ENCODE peak calls at places on chromosomes 13 and 19, in ten cellular contexts. S, C, P, E, R, Z, H, W, D and F are unnamed samples.
A peak's percentile ranks its signal among the peaks of the same experiment; 100 is the strongest.

GRCh38 chr13:59373341-59373740 is 790.4 kb downstream of the DIAPH3 start:
- DNase-seq in W (no peak), R (no peak), H (no peak), E (no peak), S (no peak), D (no peak), Z (no peak), C (peak; percentile 20), P (no peak), F (no peak)

GRCh38 chr19:45215391-45216191 is 29.6 kb downstream of the EXOC3L2 start:
- DNase-seq in D (no peak), C (peak; percentile 17), E (no peak), Z (no peak), H (no peak), W (peak; percentile 63), P (no peak), R (peak; percentile 85), S (no peak), F (no peak)

GRCh38 chr19:2266183-2266993 is 10.2 kb upstream of the JSRP1 start:
- DNase-seq in S (no peak), Z (peak; percentile 95), D (peak; percentile 75), W (peak; percentile 95), P (peak; percentile 34), R (peak; percentile 89), H (peak; percentile 91), E (no peak), C (peak; percentile 88), F (peak; percentile 30)

GRCh38 chr13:75769141-75769905 is 133.2 kb downstream of the LMO7 start:
- DNase-seq in R (no peak), S (no peak), Z (no peak), C (no peak), D (no peak), W (no peak), H (no peak), E (no peak), P (no peak), F (no peak)

GRCh38 chr19:506404-507285 is 652 bp upstream of the TPGS1 start:
- DNase-seq in R (peak; percentile 100), E (peak; percentile 95), Z (peak; percentile 98), H (peak; percentile 99), S (peak; percentile 97), C (peak; percentile 99), D (peak; percentile 84), P (peak; percentile 75), W (peak; percentile 98), F (peak; percentile 100)

GRCh38 chr13:94464771-94465170 is 14.7 kb downstream of the DCT start:
- DNase-seq in C (no peak), R (no peak), Z (no peak), D (no peak), S (no peak), W (no peak), H (no peak), P (no peak), E (no peak), F (no peak)

GRCh38 chr19:24166055-24166454 is 79.1 kb downstream of the ZNF254 start:
- DNase-seq in E (no peak), Z (no peak), P (no peak), R (no peak), C (no peak), S (no peak), W (no peak), D (peak; percentile 65), H (no peak), F (peak; percentile 32)

GRCh38 chr13:79171131-79172061 is 234.7 kb downstream of the RBM26 start:
- DNase-seq in P (no peak), S (no peak), C (no peak), D (no peak), R (no peak), W (no peak), Z (no peak), H (no peak), E (no peak), F (no peak)

GRCh38 chr19:46604781-46605355 is 3.7 kb downstream of the CALM3 start:
- DNase-seq in R (no peak), H (peak; percentile 78), D (no peak), Z (peak; percentile 42), W (peak; percentile 64), E (no peak), S (no peak), C (no peak), P (no peak), F (no peak)

GRCh38 chr19:31146546-31147183 is 202.6 kb downstream of the TSHZ3 start:
- DNase-seq in Z (no peak), P (no peak), H (no peak), W (no peak), E (no peak), R (no peak), S (no peak), D (no peak), C (no peak), F (no peak)

GRCh38 chr13:109096101-109096500 is 466.7 kb downstream of the MYO16 start:
- DNase-seq in D (no peak), R (no peak), Z (no peak), P (no peak), C (no peak), H (no peak), W (no peak), S (no peak), E (no peak), F (no peak)

GRCh38 chr13:113774177-113775107 is 15.4 kb downstream of the TMEM255B start:
- DNase-seq in W (no peak), D (peak; percentile 19), S (no peak), H (no peak), P (no peak), C (no peak), E (no peak), Z (peak; percentile 4), R (no peak), F (no peak)

GRCh38 chr13:109743706-109744453 is 42.5 kb downstream of the IRS2 start:
- DNase-seq in E (no peak), H (no peak), R (no peak), Z (no peak), C (no peak), P (peak; percentile 33), W (no peak), S (no peak), D (peak; percentile 78), F (peak; percentile 62)

GRCh38 chr13:100440756-100441421 is 147.7 kb downstream of the GGACT start:
- DNase-seq in S (no peak), W (no peak), D (peak; percentile 75), R (no peak), E (no peak), Z (no peak), H (no peak), P (peak; percentile 21), C (no peak), F (peak; percentile 59)

GRCh38 chr13:73913043-73913740 is 221.0 kb downstream of the KLF12 start:
- DNase-seq in S (no peak), Z (no peak), E (no peak), D (peak; percentile 59), P (no peak), W (no peak), H (no peak), R (no peak), C (no peak), F (peak; percentile 26)

DNA sequence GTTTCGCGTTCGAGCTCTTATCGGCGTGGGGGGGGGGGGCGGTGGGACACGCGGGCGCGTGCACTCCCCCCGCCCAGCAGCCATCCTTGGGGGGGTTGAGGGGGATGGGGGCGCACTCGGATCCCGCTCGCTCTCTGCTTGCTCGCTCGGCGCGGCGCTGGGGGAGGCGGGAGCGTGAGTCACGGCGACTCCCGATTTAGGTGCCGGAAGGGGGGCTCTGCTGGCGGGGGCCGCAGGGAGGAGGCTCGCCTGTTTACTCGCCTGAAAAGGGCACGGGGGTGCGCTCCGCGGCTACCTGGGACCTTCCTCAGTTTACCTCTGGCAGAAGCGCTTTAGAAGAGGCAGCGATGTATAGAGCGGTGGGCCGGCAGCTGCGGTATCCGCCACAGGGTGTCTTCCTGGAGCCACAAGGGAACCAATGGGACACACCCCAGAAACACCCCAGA is 1.1 kb upstream of the PDE4A start:
- DNase-seq in R (peak; percentile 78), P (no peak), E (no peak), Z (no peak), S (peak; percentile 70), D (no peak), C (no peak), H (no peak), W (peak; percentile 60), F (peak; percentile 51)
- H3K27me3 ChIP-seq in R (peaks cover 5% of the 10 kb centered on the region), P (peaks cover 14% of the 10 kb centered on the region), E (peaks cover 7% of the 10 kb centered on the region), Z (peaks cover 57% of the 10 kb centered on the region), S (peaks cover 55% of the 10 kb centered on the region), D (peaks cover 45% of the 10 kb centered on the region), C (peaks cover 76% of the 10 kb centered on the region), H (peaks cover 47% of the 10 kb centered on the region), W (no peaks in the 10 kb centered on the region), F (peaks cover 42% of the 10 kb centered on the region)

GRCh38 chr19:56321981-56322558 is 7.4 kb upstream of the ZSCAN5A start:
- DNase-seq in W (no peak), Z (no peak), E (no peak), C (no peak), S (no peak), P (no peak), H (no peak), D (no peak), R (no peak), F (no peak)
- H3K9me3 ChIP-seq in W (no peaks in the 10 kb centered on the region), Z (no peaks in the 10 kb centered on the region), E (no peaks in the 10 kb centered on the region), C (no peaks in the 10 kb centered on the region), S (no peaks in the 10 kb centered on the region), P (no peaks in the 10 kb centered on the region), H (peaks cover 4% of the 10 kb centered on the region), D (no peaks in the 10 kb centered on the region), R (no peaks in the 10 kb centered on the region), F (no peaks in the 10 kb centered on the region)

GRCh38 chr13:110924639-110924934 is 9.7 kb upstream of the ANKRD10 start:
- DNase-seq in C (no peak), E (no peak), D (no peak), S (no peak), R (no peak), P (no peak), Z (no peak), H (no peak), W (no peak), F (no peak)
- H3K27me3 ChIP-seq in C (no peaks in the 10 kb centered on the region), E (no peaks in the 10 kb centered on the region), D (peaks cover 10% of the 10 kb centered on the region), S (peaks cover 9% of the 10 kb centered on the region), R (no peaks in the 10 kb centered on the region), P (peaks cover 6% of the 10 kb centered on the region), Z (no peaks in the 10 kb centered on the region), H (no peaks in the 10 kb centered on the region), W (no peaks in the 10 kb centered on the region), F (peaks cover 14% of the 10 kb centered on the region)

DNA sequence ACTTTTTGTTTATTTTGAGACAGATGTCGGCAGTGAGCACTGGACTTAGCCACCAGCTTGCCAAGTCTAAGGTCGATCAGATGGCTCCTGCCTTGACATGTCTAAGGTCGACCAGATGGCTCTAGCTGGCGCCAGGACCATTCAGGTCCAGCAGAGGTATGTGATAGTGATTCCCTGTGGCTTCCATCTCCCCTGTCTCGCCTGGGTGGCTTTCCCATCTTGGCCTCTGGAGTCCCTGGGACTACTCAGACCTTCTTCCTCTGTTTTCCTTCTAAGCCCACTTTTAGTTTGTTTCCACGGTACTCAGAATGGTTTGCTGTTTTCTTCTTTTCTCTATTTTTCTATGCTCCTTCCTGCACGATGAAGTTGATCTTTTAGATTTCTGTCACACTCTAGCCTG is 1435.7 kb downstream of the UQCRFS1 start:
- DNase-seq in E (no peak), W (no peak), P (no peak), S (no peak), C (no peak), R (no peak), D (no peak), Z (no peak), H (no peak), F (no peak)
- H3K9me3 ChIP-seq in E (peaks cover 7% of the 10 kb centered on the region), W (no peaks in the 10 kb centered on the region), P (peaks cover 23% of the 10 kb centered on the region), S (peaks cover 16% of the 10 kb centered on the region), C (peaks cover 4% of the 10 kb centered on the region), R (no peaks in the 10 kb centered on the region), D (peaks cover 26% of the 10 kb centered on the region), Z (no peaks in the 10 kb centered on the region), H (peaks cover 94% of the 10 kb centered on the region), F (no peaks in the 10 kb centered on the region)